ENCODE peak calls at places on chromosomes 4 and X, in ten cellular contexts. H, U, T, L, V, P, Z, S, Q and K are unnamed samples.
A peak's percentile ranks its signal among the peaks of the same experiment; 100 is the strongest.

GRCh38 chr4:44869222-44869882 is 143.0 kb upstream of the GNPDA2 start:
- DNase-seq in H (no peak), U (no peak), T (no peak), L (no peak), V (peak; percentile 27), P (peak; percentile 44), Z (no peak), S (no peak), Q (no peak), K (no peak)

GRCh38 chr4:574346-575161 is 1.5 kb downstream of the TMEM271 start:
- DNase-seq in H (no peak), U (no peak), T (no peak), L (no peak), V (no peak), P (peak; percentile 17), Z (no peak), S (no peak), Q (no peak), K (no peak)

GRCh38 chrX:37545066-37545465 is 26.4 kb upstream of the LANCL3 start:
- DNase-seq in H (no peak), U (no peak), T (no peak), L (no peak), V (no peak), P (no peak), Z (no peak), S (no peak), Q (no peak), K (no peak)

GRCh38 chrX:154732421-154733071 is 18.3 kb downstream of the GAB3 start:
- DNase-seq in H (no peak), U (no peak), T (no peak), L (no peak), V (no peak), P (no peak), Z (no peak), S (no peak), Q (no peak), K (no peak)

GRCh38 chr4:7322166-7322991 is 112.4 kb downstream of the PSAPL1 start:
- DNase-seq in H (no peak), U (no peak), T (no peak), L (no peak), V (peak; percentile 77), P (peak; percentile 35), Z (no peak), S (no peak), Q (peak; percentile 60), K (no peak)

GRCh38 chr4:102469806-102470205 is 31.4 kb upstream of the NFKB1 start:
- DNase-seq in H (no peak), U (no peak), T (no peak), L (no peak), V (no peak), P (no peak), Z (no peak), S (no peak), Q (no peak), K (no peak)

GRCh38 chr4:90727938-90728337 is 600.7 kb downstream of the CCSER1 start:
- DNase-seq in H (no peak), U (no peak), T (no peak), L (no peak), V (no peak), P (peak; percentile 95), Z (no peak), S (no peak), Q (no peak), K (no peak)

GRCh38 chr4:46933686-46934085 is 24.6 kb upstream of the COX7B2 start:
- DNase-seq in H (no peak), U (no peak), T (no peak), L (no peak), V (no peak), P (no peak), Z (no peak), S (no peak), Q (no peak), K (no peak)

GRCh38 chrX:104137496-104137895 is 19.3 kb downstream of the SLC25A53 start:
- DNase-seq in H (peak; percentile 35), U (no peak), T (no peak), L (no peak), V (no peak), P (peak; percentile 3), Z (no peak), S (no peak), Q (no peak), K (peak; percentile 21)

DNA sequence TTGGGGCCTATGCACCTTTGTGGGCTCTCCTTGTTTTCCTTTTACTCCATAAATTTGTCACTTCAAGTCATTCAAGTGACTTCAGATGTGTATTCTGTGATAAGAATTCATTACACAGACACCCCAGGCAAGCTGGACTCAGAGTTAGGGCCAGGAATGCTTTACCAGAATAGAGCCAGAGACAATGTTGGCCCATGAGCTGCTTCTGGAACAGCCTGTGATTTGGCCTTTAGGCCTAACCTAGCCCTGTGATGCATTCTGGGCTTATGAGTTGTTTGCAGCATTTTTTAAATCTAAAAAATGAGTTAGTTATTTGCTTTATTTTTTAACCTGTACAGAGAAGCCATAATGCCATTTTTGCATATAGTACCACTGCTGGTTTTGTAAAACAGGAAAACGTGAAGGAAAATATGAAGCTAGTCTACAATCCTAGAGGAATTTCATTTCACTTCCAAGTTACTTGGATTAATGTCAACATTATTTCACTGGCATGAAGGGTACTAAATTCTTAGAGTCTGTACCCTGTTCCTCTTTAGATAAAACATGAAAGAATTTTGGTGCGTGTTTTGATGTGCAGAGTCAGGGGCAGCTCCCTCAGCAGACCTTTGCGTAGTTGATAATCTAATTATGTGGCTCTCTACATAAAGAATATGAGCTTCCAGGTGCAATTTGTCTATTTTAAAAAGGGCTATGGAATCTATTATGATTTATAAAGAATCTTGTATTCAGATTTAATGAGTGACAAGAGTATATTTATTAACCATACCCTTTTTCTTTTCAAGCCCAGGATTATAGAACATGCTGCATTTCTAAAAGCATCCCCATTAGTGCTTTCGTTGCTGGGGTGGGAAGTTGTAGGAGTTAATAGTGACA is 84.7 kb downstream of the ARHGAP10 start:
- DNase-seq in H (peak; percentile 77), U (no peak), T (no peak), L (no peak), V (no peak), P (no peak), Z (no peak), S (peak; percentile 48), Q (no peak), K (no peak)
- H3K4me1 ChIP-seq in H (peaks cover 59% of the 10 kb centered on the region), U (peaks cover 55% of the 10 kb centered on the region), T (peaks cover 49% of the 10 kb centered on the region), L (peaks cover 77% of the 10 kb centered on the region), V (peaks cover 6% of the 10 kb centered on the region), P (no peaks in the 10 kb centered on the region), Z (peaks cover 65% of the 10 kb centered on the region), S (peaks cover 86% of the 10 kb centered on the region), Q (peaks cover 29% of the 10 kb centered on the region), K (peaks cover 26% of the 10 kb centered on the region)

DNA sequence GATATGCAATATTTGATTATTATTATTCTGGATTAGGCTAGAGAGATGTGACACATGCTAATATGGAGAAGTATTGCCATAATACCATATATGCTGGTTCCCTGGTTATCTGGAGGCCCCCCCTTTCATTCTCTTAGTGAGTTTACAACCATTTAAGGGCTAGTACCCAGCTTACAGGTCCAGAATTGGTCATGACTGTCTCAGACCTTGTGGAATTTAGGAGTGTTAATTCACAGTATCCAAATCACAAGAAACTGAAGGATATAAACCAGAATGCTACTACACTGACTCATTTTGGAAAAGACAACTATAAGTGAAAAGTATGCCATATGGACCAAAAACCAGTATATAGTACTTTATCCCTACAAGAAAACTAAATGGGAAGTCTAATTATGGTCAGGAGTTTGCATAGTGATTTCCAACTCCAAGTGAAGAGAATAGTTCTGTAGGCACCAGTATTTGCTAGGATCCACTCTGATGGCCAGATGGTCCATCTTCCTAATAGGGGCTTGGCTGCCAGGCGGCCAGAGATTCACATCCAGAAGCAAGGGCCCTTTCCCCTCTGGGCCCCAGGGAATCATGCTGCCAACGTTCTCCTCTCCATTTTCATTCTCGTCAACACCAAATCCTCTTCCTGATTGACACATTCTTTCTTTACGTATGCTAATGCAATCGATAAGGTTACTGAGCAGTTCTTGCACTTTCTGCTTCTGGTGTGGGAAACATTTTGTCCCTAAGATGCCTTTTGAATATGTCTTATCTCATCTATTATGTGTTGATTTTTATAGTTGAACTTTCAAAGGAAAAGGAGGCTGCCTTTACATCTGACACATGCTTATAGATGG is 123.6 kb downstream of the SHROOM3 start:
- DNase-seq in H (no peak), U (no peak), T (no peak), L (no peak), V (no peak), P (peak; percentile 75), Z (no peak), S (no peak), Q (no peak), K (no peak)
- H3K4me3 ChIP-seq in H (no peak overlapping the region), U (no peak overlapping the region), T (no peak overlapping the region), L (no peak overlapping the region), V (no peak overlapping the region), P (peak overlapping the region; percentile 9), Z (no peak overlapping the region), S (no peak overlapping the region), Q (no peak overlapping the region), K (no peak overlapping the region)

GRCh38 chrX:1072637-1073377 is 139.6 kb downstream of the CRLF2 start:
- DNase-seq in H (peak; percentile 80), U (no peak), T (peak; percentile 40), L (no peak), V (peak; percentile 40), P (peak; percentile 46), Z (no peak), S (no peak), Q (no peak), K (no peak)
- TF ChIP-seq CTCF in H (no peak), U (no peak), T (no peak), L (no peak), V (no peak), P (no peak), Z (no peak), S (no peak), Q (no peak), K (no peak)

GRCh38 chr4:99827857-99828256 is 11.2 kb downstream of the DAPP1 start:
- DNase-seq in H (no peak), U (no peak), T (no peak), L (no peak), V (no peak), P (no peak), Z (no peak), S (no peak), Q (no peak), K (no peak)
- H3K4me1 ChIP-seq in H (no peaks in the 10 kb centered on the region), U (no peaks in the 10 kb centered on the region), T (peaks cover 2% of the 10 kb centered on the region), L (peaks cover 9% of the 10 kb centered on the region), V (no peaks in the 10 kb centered on the region), P (no peaks in the 10 kb centered on the region), Z (no peaks in the 10 kb centered on the region), S (no peaks in the 10 kb centered on the region), Q (no peaks in the 10 kb centered on the region), K (no peaks in the 10 kb centered on the region)

GRCh38 chr4:98928505-98929340 is at the start of gene EIF4E:
- DNase-seq in H (peak; percentile 97), U (peak; percentile 98), T (peak; percentile 99), L (peak; percentile 98), V (peak; percentile 99), P (peak; percentile 99), Z (peak; percentile 98), S (peak; percentile 97), Q (peak; percentile 99), K (peak; percentile 97)
- H3K4me3 ChIP-seq in H (peak within 1 kb of the TSS; percentile 86), U (peak within 1 kb of the TSS; percentile 96), T (peak within 1 kb of the TSS; percentile 99), L (peak within 1 kb of the TSS; percentile 97), V (peak within 1 kb of the TSS; percentile 99), P (peak within 1 kb of the TSS; percentile 98), Z (peak within 1 kb of the TSS; percentile 98), S (peak within 1 kb of the TSS; percentile 99), Q (peak within 1 kb of the TSS; percentile 64), K (peak within 1 kb of the TSS; percentile 93)

GRCh38 chrX:26783512-26784225 is 567.7 kb downstream of the MAGEB5 start:
- DNase-seq in H (peak; percentile 48), U (peak; percentile 58), T (no peak), L (peak; percentile 36), V (no peak), P (peak; percentile 77), Z (no peak), S (no peak), Q (no peak), K (peak; percentile 19)
- TF ChIP-seq CTCF in H (peak; percentile 40), U (peak; percentile 39), T (peak; percentile 35), L (no peak), V (no peak), P (peak; percentile 76), Z (no peak), S (peak; percentile 24), Q (no peak), K (peak; percentile 46)